ENCODE peak calls at places on chromosomes 4 and X, in five cellular contexts. One of them, this sample, is unnamed.

GRCh38 chr4:105619193-105619931 is 66.9 kb downstream of the ARHGEF38 start:
- DNase-seq in AG04449: no peak
- DNase-seq in transverse colon: peak
- DNase-seq in A673: no peak
- DNase-seq in CD8-positive, alpha-beta T cell: no peak
- DNase-seq in this sample: no peak

GRCh38 chr4:25552580-25553271 is 102.9 kb upstream of the SLC34A2 start:
- DNase-seq in AG04449: no peak
- DNase-seq in transverse colon: peak
- DNase-seq in A673: no peak
- DNase-seq in CD8-positive, alpha-beta T cell: no peak
- DNase-seq in this sample: no peak

GRCh38 chr4:6199344-6199921 is 916 bp downstream of the JAKMIP1 start:
- DNase-seq in AG04449: no peak
- DNase-seq in transverse colon: no peak
- DNase-seq in A673: no peak
- DNase-seq in CD8-positive, alpha-beta T cell: peak
- DNase-seq in this sample: no peak

GRCh38 chr4:90852232-90852631 is 725.0 kb downstream of the CCSER1 start:
- DNase-seq in AG04449: no peak
- DNase-seq in transverse colon: no peak
- DNase-seq in A673: no peak
- DNase-seq in CD8-positive, alpha-beta T cell: no peak
- DNase-seq in this sample: no peak

GRCh38 chrX:6149231-6149870 is 79.3 kb downstream of the NLGN4X start:
- DNase-seq in AG04449: no peak
- DNase-seq in transverse colon: no peak
- DNase-seq in A673: peak
- DNase-seq in CD8-positive, alpha-beta T cell: no peak
- DNase-seq in this sample: no peak

GRCh38 chr4:147737623-147738022 is 5.7 kb downstream of the ARHGAP10 start:
- DNase-seq in AG04449: no peak
- DNase-seq in transverse colon: no peak
- DNase-seq in A673: peak
- DNase-seq in CD8-positive, alpha-beta T cell: no peak
- DNase-seq in this sample: no peak

GRCh38 chr4:159396151-159396550 is 293.3 kb downstream of the RAPGEF2 start:
- DNase-seq in AG04449: no peak
- DNase-seq in transverse colon: no peak
- DNase-seq in A673: no peak
- DNase-seq in CD8-positive, alpha-beta T cell: no peak
- DNase-seq in this sample: no peak

GRCh38 chr4:87884976-87885574 is 52.3 kb downstream of the MEPE start:
- DNase-seq in AG04449: no peak
- DNase-seq in transverse colon: no peak
- DNase-seq in A673: no peak
- DNase-seq in CD8-positive, alpha-beta T cell: no peak
- DNase-seq in this sample: no peak

DNA sequence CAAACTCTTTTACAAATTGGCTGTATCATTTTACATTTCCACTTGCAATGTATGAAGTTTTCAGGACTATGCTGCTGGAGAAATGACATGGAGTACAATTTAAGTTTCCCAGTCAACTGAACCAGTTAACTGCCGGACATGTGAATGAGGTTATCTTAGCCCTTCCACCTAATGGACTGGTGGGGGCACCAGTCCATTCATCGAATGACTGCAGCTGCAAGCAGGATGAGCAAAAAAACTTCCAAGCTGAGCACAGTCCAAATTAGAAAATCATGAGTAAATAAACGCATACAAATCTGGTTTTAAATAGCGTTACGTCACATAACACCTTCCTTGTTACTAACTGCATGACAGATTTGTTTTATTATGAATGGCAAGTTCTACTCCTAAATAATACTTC is 1131.5 kb downstream of the PCDH18 start:
- DNase-seq in AG04449: no peak
- DNase-seq in transverse colon: no peak
- DNase-seq in A673: no peak
- DNase-seq in CD8-positive, alpha-beta T cell: no peak
- DNase-seq in this sample: no peak
- TF ChIP-seq CTCF in AG04449: no peak
- TF ChIP-seq CTCF in transverse colon: no peak
- TF ChIP-seq CTCF in A673: no peak
- TF ChIP-seq CTCF in CD8-positive, alpha-beta T cell: no peak
- TF ChIP-seq CTCF in this sample: no peak

DNA sequence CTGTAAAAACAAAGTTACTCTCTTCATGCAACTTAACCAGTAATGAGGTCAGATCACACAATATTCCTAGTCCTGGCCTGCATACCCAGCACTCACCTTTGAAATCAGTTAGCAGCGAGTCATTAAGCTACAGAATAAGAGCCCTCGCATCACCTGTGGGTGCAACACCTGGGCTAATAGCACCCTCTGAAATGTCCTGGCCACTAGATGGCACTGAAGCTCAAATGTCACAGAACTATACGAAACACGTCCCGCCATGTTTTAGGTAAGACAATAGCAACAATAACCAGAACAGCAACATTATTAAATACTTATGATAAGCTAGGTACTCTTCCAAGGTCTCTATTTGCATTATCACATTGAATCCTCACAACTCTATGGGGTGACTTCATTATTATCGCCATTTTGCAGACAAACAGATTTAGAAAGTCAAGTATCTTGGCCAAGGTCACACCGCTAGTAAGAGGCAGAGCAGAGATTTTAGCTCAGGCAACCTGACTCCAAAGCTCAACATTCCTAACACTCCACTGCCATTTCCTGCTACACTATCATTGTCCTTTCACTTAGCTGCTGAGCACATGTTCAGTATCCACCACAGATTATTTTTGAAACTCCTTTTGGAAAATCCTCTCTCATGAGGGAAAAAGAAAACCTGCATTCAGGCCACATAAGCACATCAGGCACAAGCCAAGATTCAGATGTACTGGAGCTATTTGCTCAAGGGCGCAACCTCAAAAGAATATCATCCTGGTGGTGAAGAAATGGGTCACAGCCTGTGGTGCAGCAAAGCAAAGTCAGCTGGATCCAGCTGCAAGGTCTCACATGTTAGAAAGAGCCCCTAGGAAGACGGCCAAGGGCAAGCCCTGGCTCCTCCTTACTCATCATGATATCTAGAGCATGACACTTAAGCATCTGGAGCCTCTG is 59.5 kb upstream of the KDR start:
- DNase-seq in AG04449: peak
- DNase-seq in transverse colon: peak
- DNase-seq in A673: no peak
- DNase-seq in CD8-positive, alpha-beta T cell: peak
- DNase-seq in this sample: peak
- TF ChIP-seq CTCF in AG04449: no peak
- TF ChIP-seq CTCF in transverse colon: peak
- TF ChIP-seq CTCF in A673: peak
- TF ChIP-seq CTCF in CD8-positive, alpha-beta T cell: peak
- TF ChIP-seq CTCF in this sample: peak

GRCh38 chr4:69156913-69157312 is 57.6 kb downstream of the UGT2B11 start:
- DNase-seq in AG04449: no peak
- DNase-seq in transverse colon: no peak
- DNase-seq in A673: peak
- DNase-seq in CD8-positive, alpha-beta T cell: no peak
- DNase-seq in this sample: no peak
- TF ChIP-seq CTCF in AG04449: peak
- TF ChIP-seq CTCF in transverse colon: peak
- TF ChIP-seq CTCF in A673: peak
- TF ChIP-seq CTCF in CD8-positive, alpha-beta T cell: no peak
- TF ChIP-seq CTCF in this sample: peak

GRCh38 chr4:118741456-118741855 is 56.3 kb downstream of the METTL14 start:
- DNase-seq in AG04449: no peak
- DNase-seq in transverse colon: no peak
- DNase-seq in A673: no peak
- DNase-seq in CD8-positive, alpha-beta T cell: no peak
- DNase-seq in this sample: no peak

GRCh38 chr4:118738090-118738489 is 52.9 kb downstream of the METTL14 start:
- DNase-seq in AG04449: no peak
- DNase-seq in transverse colon: no peak
- DNase-seq in A673: no peak
- DNase-seq in CD8-positive, alpha-beta T cell: no peak
- DNase-seq in this sample: no peak

GRCh38 chr4:118738999-118739690 is 54.0 kb downstream of the METTL14 start:
- DNase-seq in AG04449: no peak
- DNase-seq in transverse colon: no peak
- DNase-seq in A673: no peak
- DNase-seq in CD8-positive, alpha-beta T cell: no peak
- DNase-seq in this sample: no peak

GRCh38 chr4:118742050-118742449 is 56.9 kb downstream of the METTL14 start:
- DNase-seq in AG04449: no peak
- DNase-seq in transverse colon: no peak
- DNase-seq in A673: no peak
- DNase-seq in CD8-positive, alpha-beta T cell: no peak
- DNase-seq in this sample: no peak

DNA sequence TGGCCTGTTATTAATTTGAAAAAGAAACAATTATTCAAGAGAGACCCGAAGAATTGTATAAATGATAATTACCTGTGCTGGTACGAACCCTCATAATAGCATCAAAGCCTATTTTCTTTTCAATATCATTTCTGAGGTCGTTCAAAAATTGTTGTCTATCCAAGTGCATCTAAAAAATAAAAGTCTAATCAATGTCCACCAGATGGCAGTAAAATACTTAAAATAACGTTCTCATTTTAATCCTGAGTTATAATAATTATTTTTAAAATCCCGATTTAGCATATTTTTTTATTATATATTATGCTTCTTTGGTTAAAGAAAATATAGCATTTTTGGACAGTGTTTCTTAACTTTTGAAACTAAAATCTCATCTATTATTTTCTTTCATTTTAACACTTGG is 55.7 kb downstream of the METTL14 start:
- DNase-seq in AG04449: no peak
- DNase-seq in transverse colon: no peak
- DNase-seq in A673: peak
- DNase-seq in CD8-positive, alpha-beta T cell: no peak
- DNase-seq in this sample: no peak
- TF ChIP-seq CTCF in AG04449: no peak
- TF ChIP-seq CTCF in transverse colon: peak
- TF ChIP-seq CTCF in A673: peak
- TF ChIP-seq CTCF in CD8-positive, alpha-beta T cell: peak
- TF ChIP-seq CTCF in this sample: no peak

GRCh38 chrX:17882680-17883079 is 21.6 kb upstream of the RAI2 start:
- DNase-seq in AG04449: no peak
- DNase-seq in transverse colon: no peak
- DNase-seq in A673: no peak
- DNase-seq in CD8-positive, alpha-beta T cell: no peak
- DNase-seq in this sample: no peak

GRCh38 chrX:17888421-17888820 is 27.3 kb upstream of the RAI2 start:
- DNase-seq in AG04449: no peak
- DNase-seq in transverse colon: no peak
- DNase-seq in A673: no peak
- DNase-seq in CD8-positive, alpha-beta T cell: no peak
- DNase-seq in this sample: no peak
- TF ChIP-seq CTCF in AG04449: no peak
- TF ChIP-seq CTCF in transverse colon: no peak
- TF ChIP-seq CTCF in A673: no peak
- TF ChIP-seq CTCF in CD8-positive, alpha-beta T cell: no peak
- TF ChIP-seq CTCF in this sample: no peak

This sample was measured in keratinocyte.